ENCODE peak calls at places on chromosome 7, in seven cellular contexts. U, O, Q, T, R, X and E are unnamed samples.

GRCh38 chr7:146655928-146656797 is 539.6 kb downstream of the CNTNAP2 start:
- DNase-seq in U (no peak), O (no peak), Q (no peak), T (no peak), R (no peak), X (no peak), E (no peak)

GRCh38 chr7:132882714-132883428 is 199.0 kb downstream of the CHCHD3 start:
- DNase-seq in U (no peak), O (no peak), Q (no peak), T (no peak), R (peak), X (no peak), E (no peak)

GRCh38 chr7:14389052-14389988 is 399.9 kb upstream of the ETV1 start:
- DNase-seq in U (no peak), O (no peak), Q (peak), T (no peak), R (no peak), X (no peak), E (no peak)

GRCh38 chr7:68726386-68726785 is 871.9 kb upstream of the AUTS2 start:
- DNase-seq in U (no peak), O (no peak), Q (no peak), T (no peak), R (no peak), X (no peak), E (no peak)

GRCh38 chr7:26329520-26330269 is 38.0 kb downstream of the SNX10 start:
- DNase-seq in U (no peak), O (no peak), Q (no peak), T (no peak), R (no peak), X (no peak), E (no peak)

GRCh38 chr7:105218215-105218614 is 170.5 kb downstream of the SRPK2 start:
- DNase-seq in U (no peak), O (peak), Q (no peak), T (no peak), R (no peak), X (no peak), E (no peak)

GRCh38 chr7:34451183-34451582 is 206.8 kb upstream of the NPSR1 start:
- DNase-seq in U (no peak), O (no peak), Q (no peak), T (no peak), R (no peak), X (no peak), E (no peak)

GRCh38 chr7:137354361-137354760 is 10.8 kb upstream of the PTN start:
- DNase-seq in U (peak), O (peak), Q (no peak), T (no peak), R (no peak), X (peak), E (no peak)

GRCh38 chr7:2307690-2308107 is 6.5 kb downstream of the SNX8 start:
- DNase-seq in U (no peak), O (no peak), Q (no peak), T (no peak), R (no peak), X (no peak), E (no peak)